ENCODE peak calls at places on chromosomes 5 and 9, in five cellular contexts. F is brain microvascular endothelial cell, L is nephron progenitor cell, A is osteocyte, V is AG04450. T is an unnamed sample.

GRCh38 chr5:43231977-43232376 is 40.0 kb downstream of the NIM1K start:
- DNase-seq in F (peak), L (no peak), A (no peak), V (no peak), T (no peak)

GRCh38 chr5:124660229-124661093 is 86.0 kb downstream of the ZNF608 start:
- DNase-seq in F (no peak), L (no peak), A (no peak), V (no peak), T (no peak)

GRCh38 chr5:132054031-132054696 is 6.3 kb upstream of the IL3 start:
- DNase-seq in F (no peak), L (no peak), A (peak), V (no peak), T (no peak)

GRCh38 chr9:95511232-95511951 is 5.4 kb downstream of the PTCH1 start:
- DNase-seq in F (peak), L (no peak), A (peak), V (no peak), T (peak)

GRCh38 chr5:120252839-120253238 is 211.3 kb upstream of the PRR16 start:
- DNase-seq in F (peak), L (no peak), A (no peak), V (peak), T (peak)

GRCh38 chr9:110752766-110753165 is 84.2 kb downstream of the MUSK start:
- DNase-seq in F (peak), L (no peak), A (no peak), V (peak), T (peak)

GRCh38 chr9:115556432-115556831 is 438.5 kb upstream of the TNC start:
- DNase-seq in F (no peak), L (no peak), A (no peak), V (no peak), T (no peak)

GRCh38 chr5:73486119-73486899 is 11.9 kb upstream of the BTF3 start:
- DNase-seq in F (no peak), L (no peak), A (no peak), V (no peak), T (no peak)

GRCh38 chr5:64612349-64612961 is 77.8 kb upstream of the SHISAL2B start:
- DNase-seq in F (peak), L (peak), A (no peak), V (peak), T (peak)

GRCh38 chr9:69805962-69806633 is 14.5 kb upstream of the CFAP95 start:
- DNase-seq in F (no peak), L (no peak), A (no peak), V (no peak), T (no peak)

GRCh38 chr9:6788175-6789016 is 30.6 kb downstream of the KDM4C start:
- DNase-seq in F (peak), L (no peak), A (peak), V (no peak), T (peak)

GRCh38 chr9:19495186-19496028 is 86.6 kb downstream of the ACER2 start:
- DNase-seq in F (no peak), L (no peak), A (no peak), V (no peak), T (no peak)

GRCh38 chr5:41193462-41194166 is 19.7 kb downstream of the C6 start:
- DNase-seq in F (peak), L (no peak), A (no peak), V (no peak), T (no peak)

GRCh38 chr9:96420468-96421219 is 2.5 kb upstream of the ZNF367 start:
- DNase-seq in F (peak), L (no peak), A (peak), V (peak), T (peak)

GRCh38 chr5:137837741-137838389 is 29.8 kb upstream of the MYOT start:
- DNase-seq in F (peak), L (no peak), A (no peak), V (no peak), T (no peak)

GRCh38 chr5:142540774-142541466 is 145.0 kb downstream of the FGF1 start:
- DNase-seq in F (peak), L (no peak), A (no peak), V (no peak), T (peak)

DNA sequence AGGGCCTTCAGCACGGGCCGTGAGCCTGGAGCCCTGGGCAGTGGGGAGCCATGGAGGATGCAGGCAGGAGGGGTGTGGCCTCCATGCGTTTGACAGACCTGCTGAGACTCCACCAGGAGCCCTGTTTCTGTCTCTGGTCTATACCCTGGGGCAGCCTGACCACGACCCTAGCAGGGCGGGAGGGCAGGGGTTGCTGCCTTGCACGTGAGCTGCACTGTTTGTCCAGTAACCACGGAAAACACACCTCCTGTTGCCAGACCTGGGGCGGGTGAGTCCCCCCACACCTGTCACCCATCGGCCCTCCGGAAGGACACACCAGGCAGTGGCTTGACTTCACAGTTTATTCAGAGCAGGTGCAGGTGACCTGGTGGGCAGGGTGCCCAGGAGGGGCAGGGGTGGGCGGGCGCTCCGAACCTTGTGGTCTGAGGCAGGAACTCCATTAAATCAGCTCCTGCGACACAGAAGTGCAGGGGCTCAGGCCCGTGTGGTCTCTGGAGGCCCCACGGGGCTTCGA is 3.9 kb downstream of the LCN8 start:
- DNase-seq in F (no peak), L (no peak), A (no peak), V (no peak), T (no peak)
- TF ChIP-seq CTCF in F (no peak), L (no peak), A (no peak), V (no peak), T (no peak)

GRCh38 chr5:177487144-177487543 is 10.3 kb downstream of the PDLIM7 start:
- DNase-seq in F (no peak), L (no peak), A (no peak), V (no peak), T (no peak)

GRCh38 chr5:177489119-177489716 is 8.2 kb downstream of the PDLIM7 start:
- DNase-seq in F (no peak), L (no peak), A (no peak), V (no peak), T (no peak)

GRCh38 chr5:177490311-177490991 is 7.0 kb downstream of the PDLIM7 start:
- DNase-seq in F (no peak), L (no peak), A (no peak), V (no peak), T (no peak)

GRCh38 chr5:177486256-177486655 is 11.1 kb downstream of the PDLIM7 start:
- DNase-seq in F (no peak), L (no peak), A (no peak), V (no peak), T (no peak)

GRCh38 chr5:177487975-177488374 is 9.4 kb downstream of the PDLIM7 start:
- DNase-seq in F (no peak), L (no peak), A (no peak), V (no peak), T (no peak)
- TF ChIP-seq CTCF in F (peak), L (no peak), A (no peak), V (no peak), T (peak)

GRCh38 chr5:32586251-32586642 is 890 bp downstream of the SUB1 start:
- DNase-seq in F (no peak), L (no peak), A (no peak), V (no peak), T (no peak)
- TF ChIP-seq CTCF in F (no peak), L (no peak), A (no peak), V (no peak), T (no peak)

GRCh38 chr5:90598300-90598699 is 39.7 kb downstream of the ADGRV1 start:
- DNase-seq in F (no peak), L (no peak), A (no peak), V (no peak), T (no peak)
- TF ChIP-seq CTCF in F (no peak), L (no peak), A (no peak), V (no peak), T (no peak)

DNA sequence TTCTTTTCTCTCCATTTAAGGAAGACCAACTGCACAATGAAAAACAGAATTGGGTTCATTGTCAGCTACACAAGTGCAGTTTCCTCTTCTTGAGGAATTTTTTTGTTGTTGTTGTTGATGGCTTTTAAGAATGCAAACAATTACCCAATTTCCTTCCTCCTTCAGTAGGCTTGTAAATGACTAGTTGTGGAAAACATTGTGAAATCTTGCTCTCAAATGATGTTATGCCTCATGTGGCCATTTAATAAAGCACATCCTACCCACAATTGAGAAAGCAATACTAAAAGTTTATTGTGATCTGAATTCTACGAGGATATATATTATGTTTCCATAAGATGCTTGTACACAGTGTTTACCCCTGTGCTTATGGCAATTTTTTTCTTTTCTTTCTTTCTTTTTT is 171.6 kb downstream of the FAM174A start:
- DNase-seq in F (no peak), L (no peak), A (no peak), V (no peak), T (no peak)
- TF ChIP-seq CTCF in F (peak), L (no peak), A (peak), V (peak), T (peak)

GRCh38 chr9:37953204-37953774 is 49.4 kb upstream of the SLC25A51 start:
- DNase-seq in F (no peak), L (no peak), A (no peak), V (no peak), T (peak)
- TF ChIP-seq CTCF in F (no peak), L (no peak), A (no peak), V (no peak), T (no peak)

GRCh38 chr9:15512889-15513288 is 2.1 kb upstream of the PSIP1 start:
- DNase-seq in F (no peak), L (no peak), A (no peak), V (no peak), T (no peak)

GRCh38 chr9:15509931-15510788 is 610 bp downstream of the PSIP1 start:
- DNase-seq in F (peak), L (no peak), A (no peak), V (no peak), T (no peak)

GRCh38 chr9:15510789-15511575 is at the start of gene PSIP1:
- DNase-seq in F (peak), L (peak), A (peak), V (peak), T (peak)

GRCh38 chr9:15512204-15512603 is 1.4 kb upstream of the PSIP1 start:
- DNase-seq in F (no peak), L (no peak), A (no peak), V (no peak), T (no peak)

GRCh38 chr9:15513335-15513734 is 2.6 kb upstream of the PSIP1 start:
- DNase-seq in F (no peak), L (no peak), A (no peak), V (no peak), T (peak)
- TF ChIP-seq CTCF in F (peak), L (no peak), A (peak), V (peak), T (peak)

GRCh38 chr5:5065472-5065871 is 74.7 kb upstream of the ADAMTS16 start:
- DNase-seq in F (no peak), L (no peak), A (no peak), V (no peak), T (no peak)
- TF ChIP-seq CTCF in F (no peak), L (no peak), A (no peak), V (no peak), T (no peak)

GRCh38 chr5:69492391-69493234 is at the start of gene OCLN:
- DNase-seq in F (no peak), L (peak), A (peak), V (no peak), T (no peak)
- TF ChIP-seq CTCF in F (no peak), L (no peak), A (no peak), V (no peak), T (no peak)

T was measured in HFFc6.